ENCODE peak calls at places on chromosomes 5 and 9, in four cellular contexts. V is K562, Q is WTC11, P is HepG2. R is an unnamed sample.

GRCh38 chr5:154214236-154215106 is 23.9 kb downstream of the GALNT10 start:
- DNase-seq in V (no peak), Q (no peak), P (no peak), R (peak; percentile 43)

GRCh38 chr5:179331591-179331990 is 13.7 kb downstream of the ADAMTS2 start:
- DNase-seq in V (no peak), Q (no peak), P (no peak), R (no peak)

GRCh38 chr5:29485333-29485732 is 1708.2 kb upstream of the CDH6 start:
- DNase-seq in V (no peak), Q (no peak), P (no peak), R (no peak)

GRCh38 chr9:115590016-115590415 is 472.1 kb upstream of the TNC start:
- DNase-seq in V (no peak), Q (no peak), P (no peak), R (peak; percentile 12)

GRCh38 chr5:73171495-73171894 is 1.5 kb upstream of the TMEM174 start:
- DNase-seq in V (no peak), Q (no peak), P (no peak), R (no peak)

GRCh38 chr9:33245341-33245740 is 5.4 kb downstream of the SPINK4 start:
- DNase-seq in V (no peak), Q (no peak), P (no peak), R (no peak)

GRCh38 chr9:27247756-27248155 is 49.2 kb downstream of the EQTN start:
- DNase-seq in V (peak; percentile 6), Q (peak; percentile 47), P (peak; percentile 28), R (peak; percentile 50)

GRCh38 chr9:4366649-4367330 is 66.9 kb upstream of the GLIS3 start:
- DNase-seq in V (peak; percentile 29), Q (peak; percentile 54), P (peak; percentile 10), R (peak; percentile 74)

GRCh38 chr9:130766904-130767262 is 68.2 kb upstream of the ABL1 start:
- DNase-seq in V (no peak), Q (no peak), P (no peak), R (no peak)

GRCh38 chr9:129823163-129823933 is 588 bp downstream of the TOR1A start:
- DNase-seq in V (peak; percentile 76), Q (peak; percentile 19), P (no peak), R (peak; percentile 43)

GRCh38 chr5:96408276-96408777 is 24.7 kb downstream of the PCSK1 start:
- DNase-seq in V (no peak), Q (no peak), P (no peak), R (peak; percentile 40)

GRCh38 chr9:132761602-132762001 is 91.3 kb downstream of the GTF3C4 start:
- DNase-seq in V (no peak), Q (no peak), P (no peak), R (no peak)

GRCh38 chr9:84481819-84482218 is 141.3 kb upstream of the SLC28A3 start:
- DNase-seq in V (no peak), Q (no peak), P (no peak), R (no peak)

GRCh38 chr9:8762676-8763075 is 963.1 kb upstream of the DMAC1 start:
- DNase-seq in V (no peak), Q (peak; percentile 20), P (no peak), R (no peak)

GRCh38 chr9:83388346-83388745 is 149.9 kb downstream of the FRMD3 start:
- DNase-seq in V (no peak), Q (no peak), P (no peak), R (no peak)

GRCh38 chr9:12680341-12680740 is 12.8 kb upstream of the TYRP1 start:
- DNase-seq in V (no peak), Q (no peak), P (no peak), R (no peak)

GRCh38 chr5:78927657-78928282 is 57.3 kb downstream of the ARSB start:
- DNase-seq in V (no peak), Q (peak; percentile 49), P (peak; percentile 62), R (peak; percentile 18)

GRCh38 chr5:81391-82021 is 10.5 kb upstream of the PLEKHG4B start:
- DNase-seq in V (no peak), Q (no peak), P (no peak), R (no peak)

GRCh38 chr9:122816163-122816867 is 12.1 kb downstream of the PDCL start:
- DNase-seq in V (no peak), Q (no peak), P (no peak), R (no peak)

GRCh38 chr5:143931389-143931984 is 119.5 kb downstream of the HMHB1 start:
- DNase-seq in V (no peak), Q (no peak), P (no peak), R (no peak)

GRCh38 chr9:125902865-125903512 is 155.8 kb downstream of the PBX3 start:
- DNase-seq in V (no peak), Q (no peak), P (no peak), R (no peak)

GRCh38 chr5:148966348-148966747 is 96.5 kb downstream of the SH3TC2 start:
- DNase-seq in V (no peak), Q (no peak), P (no peak), R (no peak)

GRCh38 chr9:31542384-31543055 is 841.9 kb upstream of the ACO1 start:
- DNase-seq in V (no peak), Q (peak; percentile 17), P (peak; percentile 12), R (no peak)

GRCh38 chr5:23208959-23209431 is 298.4 kb upstream of the PRDM9 start:
- DNase-seq in V (peak; percentile 29), Q (peak; percentile 14), P (peak; percentile 39), R (peak; percentile 68)

GRCh38 chr9:89183146-89183545 is 4.5 kb upstream of the SHC3 start:
- DNase-seq in V (no peak), Q (no peak), P (no peak), R (no peak)

GRCh38 chr9:26292943-26293342 is 599.7 kb downstream of the CAAP1 start:
- DNase-seq in V (no peak), Q (no peak), P (no peak), R (peak; percentile 12)

GRCh38 chr5:54860321-54860720 is 125.1 kb downstream of the ESM1 start:
- DNase-seq in V (no peak), Q (no peak), P (no peak), R (no peak)

GRCh38 chr5:146788918-146789317 is 89.6 kb downstream of the PPP2R2B start:
- DNase-seq in V (no peak), Q (peak; percentile 26), P (no peak), R (no peak)

GRCh38 chr5:75656311-75657003 is 45.2 kb downstream of the ANKDD1B start:
- DNase-seq in V (no peak), Q (no peak), P (no peak), R (no peak)

GRCh38 chr5:17127743-17128231 is 89.6 kb upstream of the BASP1 start:
- DNase-seq in V (no peak), Q (no peak), P (no peak), R (peak; percentile 82)

GRCh38 chr9:76603448-76603895 is 144.5 kb downstream of the GCNT1 start:
- DNase-seq in V (no peak), Q (no peak), P (no peak), R (no peak)

GRCh38 chr9:98132806-98133631 is 14.0 kb upstream of the TRIM14 start:
- DNase-seq in V (no peak), Q (no peak), P (no peak), R (no peak)
- TF ChIP-seq HMGXB4 in V (no peak), Q (no peak), P (no peak), R (no peak)

DNA sequence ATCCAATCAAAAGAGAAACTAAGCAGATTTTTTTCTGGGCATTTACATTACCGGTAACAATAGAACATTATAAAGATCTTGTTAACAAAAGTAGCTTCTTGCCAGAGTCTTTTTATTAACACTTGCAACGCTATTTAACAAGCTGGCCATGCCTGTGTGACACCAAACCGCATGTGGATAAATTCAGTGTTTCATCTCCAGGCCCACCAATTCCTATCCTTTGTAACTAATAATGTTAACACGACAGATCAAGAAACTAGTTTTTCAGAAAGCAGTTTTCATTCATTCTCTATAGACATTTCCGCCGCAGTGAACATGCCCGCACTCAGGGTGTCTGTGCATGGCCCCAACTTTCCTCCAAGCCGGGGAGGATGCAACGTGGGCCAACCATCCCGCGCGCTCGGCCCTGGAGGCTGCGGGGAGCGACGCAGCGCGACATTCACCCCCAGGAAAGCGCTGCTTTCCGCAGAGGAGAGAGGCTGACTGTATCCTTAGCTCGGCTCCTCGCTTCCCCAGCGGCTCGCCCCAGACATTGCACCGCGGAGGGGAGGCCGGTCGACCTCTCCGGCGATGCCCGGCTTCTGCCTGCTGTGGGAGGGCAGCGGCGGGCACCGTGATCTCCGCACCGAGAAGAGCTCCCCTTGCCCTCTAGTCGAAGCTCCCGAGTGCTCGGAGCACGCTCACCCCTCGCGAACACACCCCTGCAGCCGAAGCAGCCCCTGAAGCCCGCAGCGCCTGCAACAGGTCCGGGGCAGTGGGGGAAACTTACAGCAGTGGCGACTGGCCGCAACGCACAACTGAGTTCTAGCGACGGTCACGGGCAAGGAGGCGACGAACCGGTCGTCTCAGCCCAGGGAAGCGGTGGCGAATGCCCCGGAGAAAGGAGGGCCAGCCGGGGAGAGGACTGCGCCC is 734 bp downstream of the ENC1 start:
- DNase-seq in V (no peak), Q (peak; percentile 67), P (no peak), R (no peak)
- TF ChIP-seq HMGXB4 in V (no peak), Q (no peak), P (no peak), R (no peak)

GRCh38 chr9:61665829-61666228 is 476.0 kb downstream of the SPATA31A7 start:
- DNase-seq in V (no peak), Q (no peak), P (no peak), R (no peak)

GRCh38 chr9:61666310-61666709 is 476.5 kb downstream of the SPATA31A7 start:
- DNase-seq in V (no peak), Q (no peak), P (no peak), R (no peak)

GRCh38 chr9:61667559-61668121 is 477.8 kb downstream of the SPATA31A7 start:
- DNase-seq in V (no peak), Q (no peak), P (no peak), R (no peak)

GRCh38 chr9:61666849-61667371 is 477.1 kb downstream of the SPATA31A7 start:
- DNase-seq in V (no peak), Q (no peak), P (no peak), R (no peak)

GRCh38 chr9:61665330-61665751 is 475.5 kb downstream of the SPATA31A7 start:
- DNase-seq in V (peak; percentile 12), Q (no peak), P (no peak), R (no peak)
- TF ChIP-seq HMGXB4 in V (no peak), Q (no peak), P (no peak), R (no peak)

GRCh38 chr9:87674565-87675299 is 51.2 kb upstream of the CTSL start:
- DNase-seq in V (peak; percentile 52), Q (no peak), P (no peak), R (no peak)
- TF ChIP-seq HMGXB4 in V (no peak), Q (no peak), P (no peak), R (no peak)

DNA sequence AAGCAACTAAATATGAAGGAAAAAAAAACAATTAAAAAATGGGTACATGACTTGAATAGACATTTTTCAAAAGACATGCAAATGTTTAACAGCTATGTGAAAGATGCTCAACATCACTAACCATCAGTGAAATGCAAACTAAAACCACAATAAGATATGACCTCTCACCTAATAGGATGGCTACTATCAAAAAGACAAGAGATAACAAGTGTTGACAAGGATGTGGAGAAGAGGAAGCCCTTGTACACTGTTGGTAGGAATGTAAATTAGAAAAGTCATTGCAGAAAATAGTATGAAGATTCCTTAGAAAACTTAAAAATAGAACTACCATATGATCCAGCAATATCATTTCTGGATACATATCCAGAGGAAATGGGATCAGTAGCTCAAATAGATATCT is 324.7 kb upstream of the TLE4 start:
- DNase-seq in V (no peak), Q (no peak), P (no peak), R (no peak)
- TF ChIP-seq HMGXB4 in V (no peak), Q (no peak), P (no peak), R (no peak)

R was measured in A549.